ENCODE peak calls at places on chromosomes 11 and 22, in eight cellular contexts. One of them, this sample, is unnamed.

GRCh38 chr11:67484847-67485311 is 2.1 kb downstream of the AIP start:
- DNase-seq in AG08396: no peak
- DNase-seq in ureter: no peak
- DNase-seq in RWPE1: no peak
- DNase-seq in HTR-8/SVneo: no peak
- DNase-seq in NCI-H187: no peak
- DNase-seq in neural crest cell: no peak
- DNase-seq in mesendoderm: no peak
- DNase-seq in this sample: peak; percentile 77

GRCh38 chr11:7936615-7937014 is 4.9 kb downstream of the OR10A3 start:
- DNase-seq in AG08396: no peak
- DNase-seq in HTR-8/SVneo: no peak
- DNase-seq in mesendoderm: no peak
- DNase-seq in neural crest cell: no peak
- DNase-seq in ureter: peak; percentile 86
- DNase-seq in RWPE1: peak; percentile 23
- DNase-seq in NCI-H187: no peak
- DNase-seq in this sample: no peak

GRCh38 chr11:88266919-88267318 is 70.6 kb downstream of the CTSC start:
- DNase-seq in NCI-H187: no peak
- DNase-seq in mesendoderm: no peak
- DNase-seq in HTR-8/SVneo: no peak
- DNase-seq in RWPE1: no peak
- DNase-seq in neural crest cell: no peak
- DNase-seq in ureter: no peak
- DNase-seq in AG08396: no peak
- DNase-seq in this sample: no peak

GRCh38 chr11:109076870-109077269 is 345.1 kb upstream of the C11orf87 start:
- DNase-seq in mesendoderm: no peak
- DNase-seq in ureter: no peak
- DNase-seq in RWPE1: no peak
- DNase-seq in NCI-H187: no peak
- DNase-seq in neural crest cell: no peak
- DNase-seq in AG08396: no peak
- DNase-seq in HTR-8/SVneo: no peak
- DNase-seq in this sample: no peak

GRCh38 chr22:46180370-46181137 is 30.2 kb downstream of the PPARA start:
- DNase-seq in mesendoderm: peak; percentile 40
- DNase-seq in AG08396: no peak
- DNase-seq in HTR-8/SVneo: no peak
- DNase-seq in neural crest cell: no peak
- DNase-seq in ureter: no peak
- DNase-seq in NCI-H187: no peak
- DNase-seq in RWPE1: no peak
- DNase-seq in this sample: no peak

GRCh38 chr11:86775342-86775741 is 25.0 kb upstream of the PRSS23 start:
- DNase-seq in mesendoderm: no peak
- DNase-seq in HTR-8/SVneo: no peak
- DNase-seq in NCI-H187: no peak
- DNase-seq in AG08396: no peak
- DNase-seq in ureter: no peak
- DNase-seq in RWPE1: no peak
- DNase-seq in neural crest cell: no peak
- DNase-seq in this sample: no peak

GRCh38 chr11:16605971-16606783 is 132.3 kb upstream of the C11orf58 start:
- DNase-seq in RWPE1: peak; percentile 78
- DNase-seq in ureter: peak; percentile 90
- DNase-seq in NCI-H187: peak; percentile 95
- DNase-seq in mesendoderm: peak; percentile 94
- DNase-seq in AG08396: peak; percentile 90
- DNase-seq in HTR-8/SVneo: peak; percentile 84
- DNase-seq in neural crest cell: peak; percentile 93
- DNase-seq in this sample: peak; percentile 90

GRCh38 chr22:31631381-31631780 is 30.6 kb downstream of the PISD start:
- DNase-seq in AG08396: peak; percentile 15
- DNase-seq in ureter: no peak
- DNase-seq in RWPE1: no peak
- DNase-seq in NCI-H187: no peak
- DNase-seq in HTR-8/SVneo: no peak
- DNase-seq in neural crest cell: no peak
- DNase-seq in mesendoderm: no peak
- DNase-seq in this sample: no peak

GRCh38 chr11:128775513-128775912 is 81.6 kb downstream of the FLI1 start:
- DNase-seq in AG08396: no peak
- DNase-seq in HTR-8/SVneo: no peak
- DNase-seq in RWPE1: no peak
- DNase-seq in neural crest cell: no peak
- DNase-seq in ureter: no peak
- DNase-seq in mesendoderm: no peak
- DNase-seq in NCI-H187: no peak
- DNase-seq in this sample: no peak

GRCh38 chr11:82701847-82702520 is 31.7 kb downstream of the FAM181B start:
- DNase-seq in ureter: no peak
- DNase-seq in mesendoderm: peak; percentile 66
- DNase-seq in neural crest cell: peak; percentile 59
- DNase-seq in NCI-H187: no peak
- DNase-seq in HTR-8/SVneo: peak; percentile 43
- DNase-seq in RWPE1: peak; percentile 20
- DNase-seq in AG08396: peak; percentile 39
- DNase-seq in this sample: peak; percentile 43

GRCh38 chr11:64253043-64253442 is 1.7 kb downstream of the PLCB3 start:
- DNase-seq in mesendoderm: no peak
- DNase-seq in RWPE1: no peak
- DNase-seq in ureter: no peak
- DNase-seq in neural crest cell: no peak
- DNase-seq in HTR-8/SVneo: no peak
- DNase-seq in NCI-H187: no peak
- DNase-seq in AG08396: no peak
- DNase-seq in this sample: no peak

GRCh38 chr11:65898656-65899355 is 1.4 kb downstream of the FOSL1 start:
- DNase-seq in AG08396: no peak
- DNase-seq in HTR-8/SVneo: no peak
- DNase-seq in neural crest cell: no peak
- DNase-seq in NCI-H187: no peak
- DNase-seq in RWPE1: no peak
- DNase-seq in mesendoderm: no peak
- DNase-seq in ureter: no peak
- DNase-seq in this sample: no peak

GRCh38 chr11:64165482-64165841 is 451 bp downstream of the MACROD1 start:
- DNase-seq in RWPE1: no peak
- DNase-seq in HTR-8/SVneo: no peak
- DNase-seq in neural crest cell: peak; percentile 28
- DNase-seq in mesendoderm: no peak
- DNase-seq in AG08396: no peak
- DNase-seq in NCI-H187: no peak
- DNase-seq in ureter: no peak
- DNase-seq in this sample: no peak

GRCh38 chr11:117000039-117000740 is 98.0 kb downstream of the SIK3 start:
- DNase-seq in AG08396: no peak
- DNase-seq in RWPE1: no peak
- DNase-seq in ureter: no peak
- DNase-seq in mesendoderm: no peak
- DNase-seq in NCI-H187: no peak
- DNase-seq in neural crest cell: no peak
- DNase-seq in HTR-8/SVneo: no peak
- DNase-seq in this sample: no peak

GRCh38 chr11:60281482-60281881 is 1.0 kb downstream of the MS4A4A start:
- DNase-seq in AG08396: no peak
- DNase-seq in mesendoderm: no peak
- DNase-seq in NCI-H187: no peak
- DNase-seq in HTR-8/SVneo: no peak
- DNase-seq in neural crest cell: no peak
- DNase-seq in ureter: no peak
- DNase-seq in RWPE1: no peak
- DNase-seq in this sample: no peak

GRCh38 chr11:1933416-1934325 is 13.5 kb upstream of the MRPL23 start:
- DNase-seq in mesendoderm: no peak
- DNase-seq in ureter: peak; percentile 34
- DNase-seq in neural crest cell: no peak
- DNase-seq in RWPE1: no peak
- DNase-seq in HTR-8/SVneo: no peak
- DNase-seq in AG08396: no peak
- DNase-seq in NCI-H187: no peak
- DNase-seq in this sample: no peak

GRCh38 chr11:131195801-131196517 is 174.5 kb upstream of the NTM start:
- DNase-seq in NCI-H187: no peak
- DNase-seq in ureter: peak; percentile 76
- DNase-seq in RWPE1: peak; percentile 31
- DNase-seq in neural crest cell: no peak
- DNase-seq in HTR-8/SVneo: peak; percentile 5
- DNase-seq in mesendoderm: no peak
- DNase-seq in AG08396: peak; percentile 45
- DNase-seq in this sample: no peak

GRCh38 chr11:19164230-19164855 is 37.4 kb downstream of the CSRP3 start:
- DNase-seq in mesendoderm: no peak
- DNase-seq in AG08396: no peak
- DNase-seq in RWPE1: no peak
- DNase-seq in HTR-8/SVneo: no peak
- DNase-seq in ureter: no peak
- DNase-seq in neural crest cell: no peak
- DNase-seq in NCI-H187: peak; percentile 33
- DNase-seq in this sample: no peak

This sample was measured in activated CD8-positive, alpha-beta T cell treated with anti-CD3 and anti-CD28 coated beads, Interleukin-2, amount 10 ng/mL, durations not matched to agents 7 days and 5 days.